ENCODE peak calls at places on chromosome 16, in five cellular contexts. B, M, E, F and P are unnamed samples.

GRCh38 chr16:84199861-84200260 is 8.9 kb downstream of the ADAD2 start:
- DNase-seq in E (no peak), F (no peak), M (no peak), B (peak; percentile 56), P (no peak)

GRCh38 chr16:4795181-4795827 is at the start of gene SMIM22:
- DNase-seq in E (no peak), B (no peak), F (no peak), M (no peak), P (peak; percentile 41)

GRCh38 chr16:57277586-57277985 is 6.9 kb downstream of the PLLP start:
- DNase-seq in F (peak; percentile 64), B (no peak), E (no peak), M (no peak), P (no peak)

GRCh38 chr16:72066747-72067146 is 3.7 kb downstream of the HPR start:
- DNase-seq in F (no peak), E (peak; percentile 16), B (peak; percentile 65), M (peak; percentile 68), P (peak; percentile 7)

GRCh38 chr16:48522041-48522440 is 87.9 kb downstream of the N4BP1 start:
- DNase-seq in B (no peak), F (no peak), M (no peak), E (no peak), P (no peak)

GRCh38 chr16:65547799-65548446 is 426.1 kb upstream of the CDH11 start:
- DNase-seq in B (no peak), E (peak; percentile 83), F (no peak), M (peak; percentile 78), P (no peak)

GRCh38 chr16:54370653-54371052 is 84.1 kb upstream of the IRX3 start:
- DNase-seq in E (no peak), F (no peak), M (peak; percentile 90), B (peak; percentile 6), P (no peak)

GRCh38 chr16:3610698-3611144 is 685 bp downstream of the SLX4 start:
- DNase-seq in F (no peak), M (peak; percentile 46), B (peak; percentile 35), E (no peak), P (no peak)

GRCh38 chr16:65904361-65904760 is 462.1 kb upstream of the CDH5 start:
- DNase-seq in E (no peak), F (no peak), B (no peak), M (no peak), P (no peak)

GRCh38 chr16:17224859-17225258 is 245.9 kb downstream of the XYLT1 start:
- DNase-seq in F (no peak), B (no peak), M (no peak), E (peak; percentile 71), P (no peak)

GRCh38 chr16:11079657-11080187 is 135.4 kb downstream of the CLEC16A start:
- DNase-seq in M (no peak), F (no peak), B (peak; percentile 41), E (peak; percentile 93), P (no peak)

GRCh38 chr16:57994778-57995177 is 5.7 kb downstream of the ZNF319 start:
- DNase-seq in E (no peak), M (peak; percentile 74), F (peak; percentile 20), B (peak; percentile 69), P (no peak)

GRCh38 chr16:4176794-4177438 is 60.7 kb upstream of the ADCY9 start:
- DNase-seq in B (no peak), F (no peak), E (no peak), M (peak; percentile 12), P (peak; percentile 47)

GRCh38 chr16:81645303-81645702 is 133.8 kb upstream of the PLCG2 start:
- DNase-seq in M (peak; percentile 85), E (peak; percentile 42), F (no peak), B (peak; percentile 61), P (peak; percentile 60)

GRCh38 chr16:66387817-66388332 is 21.4 kb downstream of the CDH5 start:
- DNase-seq in F (no peak), B (no peak), E (no peak), M (no peak), P (no peak)